ENCODE peak calls at places on chromosome 4, in seven cellular contexts. K is NCI-H1092; I is naive thymus-derived CD8-positive, alpha-beta T cell; J is IMR-90; A is iris pigment epithelial cell; W is AG04450; O is amygdala. C is an unnamed sample.

GRCh38 chr4:73309211-73309610 is 50.6 kb upstream of the ANKRD17 start:
- DNase-seq in K (no peak), I (no peak), A (peak), J (peak), W (no peak), O (no peak), C (no peak)

GRCh38 chr4:37243061-37243460 is 1.5 kb upstream of the NWD2 start:
- DNase-seq in J (no peak), A (no peak), I (no peak), W (no peak), O (no peak), K (no peak), C (no peak)

GRCh38 chr4:145153181-145153903 is 27.0 kb downstream of the OTUD4 start:
- DNase-seq in O (no peak), A (peak), W (no peak), K (no peak), J (peak), I (no peak), C (no peak)

GRCh38 chr4:97142893-97143292 is 1000.4 kb downstream of the STPG2 start:
- DNase-seq in O (no peak), J (no peak), W (no peak), I (no peak), K (no peak), A (no peak), C (no peak)

GRCh38 chr4:27861381-27861787 is 1000.7 kb downstream of the STIM2 start:
- DNase-seq in J (peak), A (peak), O (no peak), K (no peak), W (no peak), I (no peak), C (peak)

GRCh38 chr4:182978152-182978827 is 61.1 kb upstream of the DCTD start:
- DNase-seq in A (peak), W (no peak), K (no peak), I (no peak), O (no peak), J (peak), C (peak)

GRCh38 chr4:152691761-152692160 is 12.0 kb upstream of the TMEM154 start:
- DNase-seq in W (no peak), O (no peak), K (no peak), J (no peak), I (no peak), A (no peak), C (no peak)

GRCh38 chr4:6972911-6973310 is 63.3 kb downstream of the TBC1D14 start:
- DNase-seq in W (no peak), K (no peak), J (peak), A (no peak), I (no peak), O (no peak), C (peak)

GRCh38 chr4:183533698-183534097 is 28.8 kb downstream of the ING2 start:
- DNase-seq in K (no peak), W (no peak), O (no peak), A (no peak), J (no peak), I (no peak), C (no peak)

GRCh38 chr4:177566691-177567090 is 124.5 kb upstream of the AGA start:
- DNase-seq in A (no peak), J (no peak), I (no peak), K (no peak), O (no peak), W (no peak), C (no peak)

GRCh38 chr4:88860594-88860993 is 163.0 kb upstream of the NAP1L5 start:
- DNase-seq in I (no peak), K (no peak), O (no peak), W (no peak), J (peak), A (no peak), C (peak)

GRCh38 chr4:61992351-61992750 is 792.2 kb downstream of the ADGRL3 start:
- DNase-seq in J (no peak), I (no peak), K (no peak), A (no peak), O (no peak), W (no peak), C (no peak)

GRCh38 chr4:174521800-174522182 is 497 bp downstream of the HPGD start:
- DNase-seq in I (peak), W (no peak), O (no peak), K (no peak), A (no peak), J (no peak), C (peak)

GRCh38 chr4:8409271-8410065 is 31.1 kb downstream of the ACOX3 start:
- DNase-seq in J (no peak), K (no peak), A (no peak), I (peak), O (no peak), W (no peak), C (no peak)

GRCh38 chr4:38314663-38315062 is 349.3 kb upstream of the KLF3 start:
- DNase-seq in J (no peak), O (no peak), K (no peak), I (no peak), A (no peak), W (no peak), C (no peak)